ENCODE peak calls at places on chromosomes 11 and 22, in ten cellular contexts. One of them, this sample, is unnamed.

GRCh38 chr11:47004595-47005033 is 68.1 kb downstream of the CSTPP1 start:
- DNase-seq in stomach: peak
- DNase-seq in HepG2: peak
- DNase-seq in transverse colon: peak
- DNase-seq in body of pancreas: peak
- DNase-seq in breast epithelium: peak
- DNase-seq in uterus: peak
- DNase-seq in heart left ventricle: peak
- DNase-seq in testis: peak
- DNase-seq in endothelial cell of umbilical vein: peak
- DNase-seq in this sample: peak

GRCh38 chr11:104120493-104121200 is 43.3 kb downstream of the PDGFD start:
- DNase-seq in transverse colon: no peak
- DNase-seq in stomach: no peak
- DNase-seq in testis: no peak
- DNase-seq in heart left ventricle: no peak
- DNase-seq in breast epithelium: no peak
- DNase-seq in body of pancreas: no peak
- DNase-seq in uterus: no peak
- DNase-seq in HepG2: no peak
- DNase-seq in endothelial cell of umbilical vein: peak
- DNase-seq in this sample: no peak

GRCh38 chr11:73426184-73426845 is 50.1 kb downstream of the RELT start:
- DNase-seq in heart left ventricle: no peak
- DNase-seq in transverse colon: no peak
- DNase-seq in stomach: no peak
- DNase-seq in HepG2: no peak
- DNase-seq in body of pancreas: no peak
- DNase-seq in breast epithelium: no peak
- DNase-seq in uterus: no peak
- DNase-seq in endothelial cell of umbilical vein: no peak
- DNase-seq in testis: no peak
- DNase-seq in this sample: no peak

GRCh38 chr11:103798456-103798855 is 238.0 kb upstream of the DDI1 start:
- DNase-seq in testis: no peak
- DNase-seq in stomach: no peak
- DNase-seq in uterus: no peak
- DNase-seq in HepG2: no peak
- DNase-seq in breast epithelium: no peak
- DNase-seq in body of pancreas: no peak
- DNase-seq in transverse colon: no peak
- DNase-seq in heart left ventricle: no peak
- DNase-seq in endothelial cell of umbilical vein: no peak
- DNase-seq in this sample: no peak

GRCh38 chr22:45608763-45609180 is 62.9 kb upstream of the ATXN10 start:
- DNase-seq in HepG2: no peak
- DNase-seq in heart left ventricle: peak
- DNase-seq in uterus: no peak
- DNase-seq in transverse colon: no peak
- DNase-seq in breast epithelium: no peak
- DNase-seq in body of pancreas: no peak
- DNase-seq in testis: no peak
- DNase-seq in endothelial cell of umbilical vein: no peak
- DNase-seq in stomach: no peak
- DNase-seq in this sample: no peak

GRCh38 chr11:115301029-115301428 is 203.2 kb downstream of the CADM1 start:
- DNase-seq in heart left ventricle: no peak
- DNase-seq in transverse colon: no peak
- DNase-seq in uterus: no peak
- DNase-seq in breast epithelium: no peak
- DNase-seq in HepG2: no peak
- DNase-seq in testis: no peak
- DNase-seq in body of pancreas: no peak
- DNase-seq in stomach: no peak
- DNase-seq in endothelial cell of umbilical vein: no peak
- DNase-seq in this sample: no peak

GRCh38 chr11:69398529-69399492 is 82.7 kb upstream of the LINC01488 start:
- DNase-seq in uterus: no peak
- DNase-seq in heart left ventricle: no peak
- DNase-seq in breast epithelium: no peak
- DNase-seq in transverse colon: no peak
- DNase-seq in HepG2: no peak
- DNase-seq in testis: no peak
- DNase-seq in stomach: no peak
- DNase-seq in body of pancreas: peak
- DNase-seq in endothelial cell of umbilical vein: no peak
- DNase-seq in this sample: no peak

GRCh38 chr11:46658259-46658658 is 40.9 kb downstream of the ATG13 start:
- DNase-seq in endothelial cell of umbilical vein: no peak
- DNase-seq in body of pancreas: peak
- DNase-seq in transverse colon: no peak
- DNase-seq in HepG2: no peak
- DNase-seq in breast epithelium: no peak
- DNase-seq in testis: peak
- DNase-seq in heart left ventricle: no peak
- DNase-seq in stomach: no peak
- DNase-seq in uterus: peak
- DNase-seq in this sample: no peak

GRCh38 chr22:32480238-32480637 is 5.6 kb downstream of the FBXO7 start:
- DNase-seq in stomach: no peak
- DNase-seq in uterus: no peak
- DNase-seq in testis: no peak
- DNase-seq in transverse colon: no peak
- DNase-seq in endothelial cell of umbilical vein: no peak
- DNase-seq in heart left ventricle: no peak
- DNase-seq in body of pancreas: no peak
- DNase-seq in HepG2: no peak
- DNase-seq in breast epithelium: no peak
- DNase-seq in this sample: no peak

GRCh38 chr11:74634537-74634936 is 42.2 kb downstream of the POLD3 start:
- DNase-seq in body of pancreas: peak
- DNase-seq in testis: no peak
- DNase-seq in breast epithelium: no peak
- DNase-seq in heart left ventricle: no peak
- DNase-seq in endothelial cell of umbilical vein: peak
- DNase-seq in HepG2: peak
- DNase-seq in transverse colon: peak
- DNase-seq in stomach: no peak
- DNase-seq in uterus: peak
- DNase-seq in this sample: no peak

GRCh38 chr11:120539681-120540369 is 28.3 kb downstream of the GRIK4 start:
- DNase-seq in stomach: no peak
- DNase-seq in HepG2: no peak
- DNase-seq in heart left ventricle: no peak
- DNase-seq in body of pancreas: peak
- DNase-seq in endothelial cell of umbilical vein: no peak
- DNase-seq in breast epithelium: no peak
- DNase-seq in testis: no peak
- DNase-seq in uterus: no peak
- DNase-seq in transverse colon: no peak
- DNase-seq in this sample: no peak

GRCh38 chr11:86374586-86374985 is at the start of gene CCDC81:
- DNase-seq in body of pancreas: no peak
- DNase-seq in breast epithelium: no peak
- DNase-seq in HepG2: no peak
- DNase-seq in heart left ventricle: no peak
- DNase-seq in transverse colon: no peak
- DNase-seq in testis: peak
- DNase-seq in endothelial cell of umbilical vein: peak
- DNase-seq in stomach: no peak
- DNase-seq in uterus: no peak
- DNase-seq in this sample: no peak

GRCh38 chr11:86374121-86374520 is 566 bp upstream of the CCDC81 start:
- DNase-seq in endothelial cell of umbilical vein: peak
- DNase-seq in body of pancreas: no peak
- DNase-seq in stomach: no peak
- DNase-seq in HepG2: no peak
- DNase-seq in breast epithelium: no peak
- DNase-seq in transverse colon: no peak
- DNase-seq in heart left ventricle: no peak
- DNase-seq in testis: no peak
- DNase-seq in uterus: no peak
- DNase-seq in this sample: no peak

GRCh38 chr11:86370922-86371614 is 3.6 kb upstream of the CCDC81 start:
- DNase-seq in HepG2: peak
- DNase-seq in transverse colon: no peak
- DNase-seq in endothelial cell of umbilical vein: peak
- DNase-seq in stomach: no peak
- DNase-seq in testis: no peak
- DNase-seq in uterus: no peak
- DNase-seq in body of pancreas: peak
- DNase-seq in heart left ventricle: no peak
- DNase-seq in breast epithelium: no peak
- DNase-seq in this sample: no peak

GRCh38 chr11:86370171-86370570 is 4.5 kb upstream of the CCDC81 start:
- DNase-seq in endothelial cell of umbilical vein: no peak
- DNase-seq in HepG2: no peak
- DNase-seq in testis: no peak
- DNase-seq in stomach: no peak
- DNase-seq in transverse colon: no peak
- DNase-seq in body of pancreas: no peak
- DNase-seq in uterus: no peak
- DNase-seq in breast epithelium: no peak
- DNase-seq in heart left ventricle: no peak
- DNase-seq in this sample: no peak

DNA sequence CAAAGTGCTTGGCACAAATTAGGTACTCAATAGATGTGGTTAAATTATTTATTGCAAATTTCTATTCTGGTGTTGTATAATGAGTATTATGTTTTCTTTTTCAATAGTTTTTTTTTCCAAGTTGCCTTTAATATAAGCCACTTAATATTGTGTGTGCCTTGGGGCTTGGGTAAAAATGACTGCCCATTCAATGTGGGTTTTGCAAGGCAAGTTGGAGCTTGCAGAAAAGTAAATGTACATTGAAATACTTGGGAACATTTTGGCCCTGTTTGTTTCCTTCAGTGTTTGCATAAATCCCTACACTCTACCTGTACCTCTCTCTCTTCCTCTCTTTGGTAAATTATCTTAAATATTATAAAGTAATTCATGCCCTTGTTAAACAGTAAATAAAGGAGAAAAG is 2.1 kb upstream of the CCDC81 start:
- DNase-seq in body of pancreas: no peak
- DNase-seq in endothelial cell of umbilical vein: no peak
- DNase-seq in HepG2: no peak
- DNase-seq in heart left ventricle: no peak
- DNase-seq in uterus: no peak
- DNase-seq in testis: no peak
- DNase-seq in breast epithelium: no peak
- DNase-seq in transverse colon: no peak
- DNase-seq in stomach: no peak
- DNase-seq in this sample: no peak
- TF ChIP-seq CTCF in body of pancreas: no peak
- TF ChIP-seq CTCF in endothelial cell of umbilical vein: no peak
- TF ChIP-seq CTCF in HepG2: no peak
- TF ChIP-seq CTCF in heart left ventricle: no peak
- TF ChIP-seq CTCF in uterus: no peak
- TF ChIP-seq CTCF in testis: no peak
- TF ChIP-seq CTCF in breast epithelium: no peak
- TF ChIP-seq CTCF in transverse colon: no peak
- TF ChIP-seq CTCF in stomach: no peak
- TF ChIP-seq CTCF in this sample: no peak

GRCh38 chr22:36419177-36419911 is 31.6 kb upstream of the MYH9 start:
- DNase-seq in body of pancreas: peak
- DNase-seq in HepG2: peak
- DNase-seq in testis: peak
- DNase-seq in endothelial cell of umbilical vein: peak
- DNase-seq in transverse colon: peak
- DNase-seq in heart left ventricle: peak
- DNase-seq in uterus: peak
- DNase-seq in stomach: no peak
- DNase-seq in breast epithelium: no peak
- DNase-seq in this sample: no peak
- H3K4me3 ChIP-seq in body of pancreas: no peak
- H3K4me3 ChIP-seq in HepG2: peak
- H3K4me3 ChIP-seq in testis: no peak
- H3K4me3 ChIP-seq in endothelial cell of umbilical vein: no peak
- H3K4me3 ChIP-seq in transverse colon: peak
- H3K4me3 ChIP-seq in heart left ventricle: no peak
- H3K4me3 ChIP-seq in uterus: peak
- H3K4me3 ChIP-seq in stomach: peak
- H3K4me3 ChIP-seq in breast epithelium: peak
- H3K4me3 ChIP-seq in this sample: no peak

GRCh38 chr11:65419460-65419772 is 3.2 kb upstream of the NEAT1 start:
- DNase-seq in uterus: peak
- DNase-seq in testis: no peak
- DNase-seq in heart left ventricle: peak
- DNase-seq in transverse colon: peak
- DNase-seq in stomach: no peak
- DNase-seq in HepG2: no peak
- DNase-seq in body of pancreas: no peak
- DNase-seq in endothelial cell of umbilical vein: no peak
- DNase-seq in breast epithelium: no peak
- DNase-seq in this sample: no peak

GRCh38 chr11:65421204-65422103 is 1.1 kb upstream of the NEAT1 start:
- DNase-seq in breast epithelium: peak
- DNase-seq in endothelial cell of umbilical vein: peak
- DNase-seq in testis: peak
- DNase-seq in transverse colon: peak
- DNase-seq in body of pancreas: peak
- DNase-seq in heart left ventricle: peak
- DNase-seq in stomach: peak
- DNase-seq in uterus: peak
- DNase-seq in HepG2: peak
- DNase-seq in this sample: peak

GRCh38 chr11:65418681-65419459 is 3.7 kb upstream of the NEAT1 start:
- DNase-seq in HepG2: peak
- DNase-seq in endothelial cell of umbilical vein: peak
- DNase-seq in breast epithelium: peak
- DNase-seq in uterus: peak
- DNase-seq in body of pancreas: peak
- DNase-seq in stomach: peak
- DNase-seq in transverse colon: peak
- DNase-seq in heart left ventricle: peak
- DNase-seq in testis: peak
- DNase-seq in this sample: peak

GRCh38 chr11:65420506-65421203 is 1.9 kb upstream of the NEAT1 start:
- DNase-seq in heart left ventricle: no peak
- DNase-seq in HepG2: no peak
- DNase-seq in stomach: peak
- DNase-seq in uterus: no peak
- DNase-seq in transverse colon: peak
- DNase-seq in body of pancreas: no peak
- DNase-seq in breast epithelium: no peak
- DNase-seq in testis: peak
- DNase-seq in endothelial cell of umbilical vein: no peak
- DNase-seq in this sample: no peak

GRCh38 chr11:65419773-65420481 is 2.7 kb upstream of the NEAT1 start:
- DNase-seq in heart left ventricle: peak
- DNase-seq in HepG2: peak
- DNase-seq in breast epithelium: peak
- DNase-seq in stomach: peak
- DNase-seq in transverse colon: peak
- DNase-seq in testis: peak
- DNase-seq in body of pancreas: peak
- DNase-seq in uterus: peak
- DNase-seq in endothelial cell of umbilical vein: peak
- DNase-seq in this sample: peak
- TF ChIP-seq POLR2A in heart left ventricle: peak
- TF ChIP-seq POLR2A in HepG2: peak
- TF ChIP-seq POLR2A in breast epithelium: no peak
- TF ChIP-seq POLR2A in stomach: peak
- TF ChIP-seq POLR2A in transverse colon: peak
- TF ChIP-seq POLR2A in testis: no peak
- TF ChIP-seq POLR2A in body of pancreas: no peak
- TF ChIP-seq POLR2A in uterus: peak
- TF ChIP-seq POLR2A in endothelial cell of umbilical vein: peak
- TF ChIP-seq POLR2A in this sample: no peak

GRCh38 chr11:6576471-6577373 is 26.7 kb downstream of the RRP8 start:
- DNase-seq in heart left ventricle: no peak
- DNase-seq in testis: no peak
- DNase-seq in transverse colon: no peak
- DNase-seq in HepG2: no peak
- DNase-seq in body of pancreas: no peak
- DNase-seq in stomach: no peak
- DNase-seq in endothelial cell of umbilical vein: peak
- DNase-seq in breast epithelium: no peak
- DNase-seq in uterus: peak
- DNase-seq in this sample: no peak
- TF ChIP-seq CTCF in heart left ventricle: no peak
- TF ChIP-seq CTCF in testis: no peak
- TF ChIP-seq CTCF in transverse colon: no peak
- TF ChIP-seq CTCF in HepG2: no peak
- TF ChIP-seq CTCF in body of pancreas: no peak
- TF ChIP-seq CTCF in stomach: no peak
- TF ChIP-seq CTCF in endothelial cell of umbilical vein: no peak
- TF ChIP-seq CTCF in breast epithelium: no peak
- TF ChIP-seq CTCF in uterus: no peak
- TF ChIP-seq CTCF in this sample: no peak